ENCODE peak calls at places on chromosome 20, in six cellular contexts. G is IMR-90, W is trophoblast cell, N is mesenchymal stem cell, J is H9, F is H1. O is an unnamed sample.

GRCh38 chr20:19370076-19371075 is 157.9 kb downstream of the SLC24A3 start:
- DNase-seq in N (no peak), J (no peak), G (no peak), W (no peak), F (no peak), O (no peak)

GRCh38 chr20:48629069-48629959 is 198.5 kb downstream of the PREX1 start:
- DNase-seq in G (no peak), N (no peak), W (no peak), F (no peak), J (no peak), O (no peak)

GRCh38 chr20:34524426-34524825 is 8.2 kb downstream of the DYNLRB1 start:
- DNase-seq in G (no peak), J (no peak), W (no peak), F (no peak), N (no peak), O (no peak)

GRCh38 chr20:36145877-36146707 is 8.4 kb upstream of the EPB41L1 start:
- DNase-seq in G (peak), W (no peak), N (no peak), F (no peak), J (no peak), O (no peak)

GRCh38 chr20:23146111-23146640 is 60.1 kb upstream of the CD93 start:
- DNase-seq in J (no peak), F (no peak), W (no peak), G (no peak), N (no peak), O (no peak)

GRCh38 chr20:38806855-38807655 is 1.6 kb downstream of the PPP1R16B start:
- DNase-seq in F (no peak), N (no peak), W (no peak), G (no peak), J (no peak), O (no peak)

GRCh38 chr20:58078741-58079522 is 149.5 kb downstream of the ANKRD60 start:
- DNase-seq in F (no peak), N (no peak), G (no peak), J (no peak), W (no peak), O (no peak)

GRCh38 chr20:58141496-58141895 is 87.0 kb downstream of the ANKRD60 start:
- DNase-seq in F (no peak), J (no peak), W (no peak), N (no peak), G (no peak), O (no peak)

GRCh38 chr20:48603116-48603818 is 224.5 kb downstream of the PREX1 start:
- DNase-seq in F (no peak), W (no peak), J (peak), G (no peak), N (no peak), O (no peak)

GRCh38 chr20:8196096-8196495 is 64.0 kb downstream of the PLCB1 start:
- DNase-seq in J (no peak), W (no peak), G (no peak), F (no peak), N (no peak), O (no peak)

GRCh38 chr20:48131581-48131980 is 346.3 kb upstream of the SULF2 start:
- DNase-seq in N (peak), J (no peak), G (no peak), W (peak), F (no peak), O (no peak)

GRCh38 chr20:6086868-6087267 is 33.0 kb upstream of the LRRN4 start:
- DNase-seq in F (no peak), J (no peak), W (no peak), G (no peak), N (no peak), O (no peak)

GRCh38 chr20:35663813-35664543 is 722 bp downstream of the CPNE1 start:
- DNase-seq in F (no peak), J (peak), G (peak), N (peak), W (no peak), O (peak)

DNA sequence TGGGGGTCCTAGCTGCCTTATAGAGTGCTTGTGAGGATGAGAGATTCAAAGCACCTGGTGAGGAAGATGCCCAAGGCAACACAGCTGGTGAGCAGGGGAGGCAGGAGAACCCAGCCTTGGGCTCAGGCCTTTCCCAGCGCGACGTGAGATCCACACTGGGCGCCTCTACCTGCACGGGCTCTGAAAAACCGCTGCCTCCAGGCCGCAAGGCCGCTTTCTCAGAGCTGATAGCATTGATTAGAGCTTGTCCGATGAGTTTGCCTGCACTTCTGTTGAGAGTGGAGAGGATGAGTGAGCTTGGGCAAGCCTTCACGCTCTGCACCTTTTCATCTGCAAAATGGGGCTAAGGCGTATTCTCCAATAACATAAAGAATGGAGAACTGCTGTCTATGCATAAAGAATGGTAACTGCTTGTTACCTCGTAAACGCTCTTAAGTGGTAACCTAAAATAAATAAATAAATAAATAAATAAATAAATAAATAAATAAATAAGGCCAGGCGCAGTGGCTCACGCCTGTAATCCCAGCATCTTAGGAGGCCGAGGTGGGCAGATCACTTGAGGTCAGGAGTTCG is 916 bp downstream of the PABPC1L start:
- DNase-seq in N (no peak), W (no peak), J (peak), F (no peak), G (no peak), O (peak)
- H4K8ac ChIP-seq in N (peak), W (peak), J (no peak), F (no peak), G (peak), O (no peak)

DNA sequence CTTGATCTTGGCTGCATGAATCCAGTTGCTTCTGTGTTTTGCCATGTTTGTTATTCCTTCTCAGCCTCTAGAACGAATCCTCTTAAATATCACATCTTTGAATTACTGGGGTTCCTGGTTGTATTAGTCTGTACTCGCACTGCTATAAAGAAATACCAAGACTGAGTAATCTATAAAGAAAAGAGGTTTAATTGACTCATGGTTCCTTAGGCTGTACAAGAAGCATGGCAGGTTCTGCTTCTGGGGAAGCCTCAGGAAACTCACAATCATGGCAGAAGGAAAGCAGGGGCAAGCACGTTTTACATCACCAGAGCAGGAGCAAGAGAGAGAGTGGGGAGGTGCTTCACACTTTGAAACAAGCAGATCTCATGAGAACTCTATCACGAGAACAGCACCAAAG is 18.0 kb upstream of the BFSP1 start:
- DNase-seq in F (no peak), W (no peak), J (no peak), N (no peak), G (no peak), O (no peak)
- H4K91ac ChIP-seq in F (no peak), W (no peak), J (no peak), N (no peak), G (no peak), O (no peak)

GRCh38 chr20:50013976-50014375 is 31.2 kb downstream of the SNAI1 start:
- DNase-seq in J (no peak), N (no peak), W (no peak), G (no peak), F (no peak), O (no peak)

GRCh38 chr20:50015993-50016770 is 33.4 kb downstream of the SNAI1 start:
- DNase-seq in W (no peak), G (no peak), F (no peak), J (no peak), N (peak), O (no peak)

GRCh38 chr20:50017160-50017559 is 34.4 kb downstream of the SNAI1 start:
- DNase-seq in N (no peak), W (no peak), F (no peak), J (no peak), G (no peak), O (no peak)

GRCh38 chr20:50014570-50015562 is 32.1 kb downstream of the SNAI1 start:
- DNase-seq in J (no peak), G (no peak), W (no peak), F (no peak), N (no peak), O (no peak)

DNA sequence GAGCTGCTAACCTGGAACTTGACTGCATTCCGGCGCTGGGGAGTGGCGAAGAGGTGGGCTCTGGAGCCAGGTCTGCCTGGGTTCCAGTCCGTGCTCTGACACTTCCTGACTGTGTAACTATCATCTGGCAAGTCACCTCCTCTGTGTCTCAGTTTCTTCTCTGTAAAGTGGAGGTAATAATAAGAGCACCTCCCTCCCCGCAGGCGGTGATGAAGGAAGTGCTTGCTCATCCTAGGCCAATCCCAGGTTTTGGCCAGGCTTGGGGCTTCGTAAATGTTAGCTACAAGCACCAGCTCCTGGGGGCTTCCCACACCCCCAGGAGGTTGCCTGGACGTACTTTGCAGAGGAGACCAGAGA is 32.8 kb downstream of the SNAI1 start:
- DNase-seq in W (no peak), G (no peak), J (no peak), N (no peak), F (no peak), O (no peak)
- H2AFZ ChIP-seq in W (no peak), G (no peak), J (no peak), N (no peak), F (no peak), O (peak)

GRCh38 chr20:33015114-33015491 is 7.6 kb downstream of the BPIFB2 start:
- DNase-seq in J (no peak), W (no peak), N (no peak), F (no peak), G (no peak), O (no peak)
- H4K8ac ChIP-seq in J (no peak), W (no peak), N (no peak), F (no peak), G (no peak), O (no peak)

DNA sequence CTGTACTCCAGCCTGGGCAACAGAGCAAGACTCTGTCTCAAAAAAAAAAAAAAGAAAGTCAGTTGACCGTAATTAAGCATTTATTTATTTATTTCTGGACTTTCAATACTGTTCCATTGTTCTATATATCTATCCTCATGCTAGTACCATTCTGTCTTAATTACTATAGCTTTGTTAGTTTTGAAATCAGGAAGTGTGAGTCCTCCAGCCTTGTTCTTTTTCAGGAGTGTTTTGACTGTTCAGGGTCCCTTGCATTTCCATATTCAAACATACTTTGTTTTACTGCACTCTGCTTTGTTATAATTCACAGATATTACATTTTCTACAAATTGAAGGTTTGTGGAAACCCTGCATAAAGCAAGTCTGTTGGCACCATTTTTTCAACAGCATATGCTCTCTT is 36.7 kb upstream of the ASXL1 start:
- DNase-seq in F (no peak), G (no peak), W (no peak), N (no peak), J (no peak), O (no peak)
- H4K91ac ChIP-seq in F (no peak), G (no peak), W (no peak), N (no peak), J (no peak), O (no peak)

DNA sequence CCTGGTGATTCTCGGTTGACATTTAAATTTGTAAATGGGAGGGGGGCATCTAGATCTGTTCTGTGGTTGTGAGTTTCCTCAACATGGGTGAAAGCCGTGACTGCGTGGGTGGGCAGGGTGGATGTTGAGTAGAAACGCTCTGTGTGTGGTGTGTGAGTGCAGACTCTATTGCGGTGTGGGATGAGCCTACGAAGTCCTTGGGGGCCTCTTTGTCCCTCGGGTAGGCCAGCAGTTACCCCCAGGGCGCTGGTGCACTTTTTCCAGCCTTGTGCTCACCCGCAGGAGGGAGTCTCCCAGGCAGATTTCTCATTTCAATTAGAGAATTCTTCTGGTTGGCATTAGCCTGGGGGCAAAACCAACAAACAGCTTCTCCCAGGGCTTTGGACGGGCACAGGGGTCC is 10.6 kb downstream of the TOX2 start:
- DNase-seq in G (no peak), W (no peak), N (no peak), F (no peak), J (no peak), O (no peak)
- H2AFZ ChIP-seq in G (no peak), W (no peak), N (no peak), F (no peak), J (no peak), O (no peak)

GRCh38 chr20:44326391-44327159 is 10.3 kb upstream of the R3HDML start:
- DNase-seq in F (no peak), W (no peak), G (no peak), N (no peak), J (peak), O (no peak)
- H4K8ac ChIP-seq in F (peak), W (peak), G (no peak), N (no peak), J (no peak), O (no peak)

O was measured in neuronal stem cell.